ENCODE peak calls at places on chromosome 5, in five cellular contexts. B is endodermal cell, Q is A549, V is Caco-2, U is body of pancreas. W is an unnamed sample. For H3K4me1 and H3K9me3, the result is how much of the 10 kb centered on the place peaks cover.

GRCh38 chr5:1378096-1378495 is 33.2 kb upstream of the CLPTM1L start:
- DNase-seq in B (no peak), Q (no peak), V (no peak), U (no peak), W (peak)

GRCh38 chr5:123511290-123511647 is 708 bp upstream of the CSNK1G3 start:
- DNase-seq in B (no peak), Q (no peak), V (no peak), U (no peak), W (no peak)

GRCh38 chr5:88691945-88692868 is 190.8 kb downstream of the MEF2C start:
- DNase-seq in B (peak), Q (no peak), V (no peak), U (no peak), W (peak)

GRCh38 chr5:124194282-124194681 is 552.2 kb downstream of the ZNF608 start:
- DNase-seq in B (no peak), Q (no peak), V (no peak), U (no peak), W (no peak)

GRCh38 chr5:59620535-59621212 is 272.9 kb downstream of the PDE4D start:
- DNase-seq in B (no peak), Q (no peak), V (no peak), U (no peak), W (no peak)

GRCh38 chr5:83433891-83434290 is 37.7 kb upstream of the VCAN start:
- DNase-seq in B (no peak), Q (no peak), V (no peak), U (no peak), W (no peak)

GRCh38 chr5:62587737-62588136 is 9.1 kb downstream of the LRRC70 start:
- DNase-seq in B (no peak), Q (no peak), V (no peak), U (no peak), W (no peak)

GRCh38 chr5:111010783-111011182 is 60.7 kb upstream of the TSLP start:
- DNase-seq in B (no peak), Q (no peak), V (no peak), U (no peak), W (no peak)

GRCh38 chr5:175059687-175060194 is 335.4 kb downstream of the MSX2 start:
- DNase-seq in B (peak), Q (peak), V (no peak), U (peak), W (peak)

GRCh38 chr5:123512631-123513461 is 869 bp downstream of the CSNK1G3 start:
- DNase-seq in B (peak), Q (peak), V (peak), U (peak), W (peak)

GRCh38 chr5:158322620-158323019 is 463.7 kb upstream of the CLINT1 start:
- DNase-seq in B (no peak), Q (no peak), V (no peak), U (no peak), W (no peak)

GRCh38 chr5:42912184-42912766 is 100.6 kb upstream of the SELENOP start:
- DNase-seq in B (no peak), Q (peak), V (no peak), U (no peak), W (no peak)
- H3K4me3 ChIP-seq in B (no peak), Q (peak), V (no peak), U (no peak), W (no peak)

GRCh38 chr5:169521366-169521983 is 62.1 kb upstream of the SPDL1 start:
- DNase-seq in B (no peak), Q (no peak), V (no peak), U (peak), W (no peak)

DNA sequence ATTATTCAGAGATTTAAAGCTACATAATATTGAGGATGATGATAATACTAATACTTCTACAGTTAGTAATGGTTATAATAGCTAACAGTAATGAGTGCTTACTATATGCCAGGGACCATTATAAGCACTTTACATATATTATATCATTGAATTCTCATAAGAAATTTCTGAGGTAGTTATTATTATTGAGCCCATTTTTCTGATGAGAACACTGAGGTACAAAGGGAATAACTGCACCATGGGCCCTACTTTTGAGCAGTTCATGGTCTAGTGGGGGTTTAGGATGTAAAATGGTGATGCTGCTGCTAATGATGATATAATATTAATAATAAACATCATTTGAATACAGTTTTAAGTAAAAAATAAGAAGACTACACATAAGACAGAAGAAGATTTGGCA is 64.2 kb upstream of the SPDL1 start:
- DNase-seq in B (no peak), Q (no peak), V (no peak), U (no peak), W (no peak)
- H3K4me1 ChIP-seq in B (under half), Q (under half), V (under half), U (under half), W (under half)

GRCh38 chr5:141269195-141269594 is 24.0 kb downstream of the PCDHB15 start:
- DNase-seq in B (no peak), Q (no peak), V (no peak), U (no peak), W (no peak)

GRCh38 chr5:141272906-141273305 is 27.7 kb downstream of the PCDHB15 start:
- DNase-seq in B (peak), Q (peak), V (no peak), U (no peak), W (no peak)
- H3K9me3 ChIP-seq in B (half or more), Q (half or more), V (under half), U (under half), W (half or more)

GRCh38 chr5:132256783-132257130 is 739 bp upstream of the PDLIM4 start:
- DNase-seq in B (no peak), Q (no peak), V (peak), U (no peak), W (no peak)
- H3K4me3 ChIP-seq in B (peak), Q (no peak), V (no peak), U (no peak), W (no peak)

GRCh38 chr5:66898241-66899039 is 298.2 kb downstream of the CD180 start:
- DNase-seq in B (no peak), Q (no peak), V (no peak), U (no peak), W (no peak)

GRCh38 chr5:66892715-66893114 is 296.5 kb downstream of the MAST4 start:
- DNase-seq in B (no peak), Q (no peak), V (no peak), U (no peak), W (no peak)

GRCh38 chr5:66894480-66895240 is 298.5 kb downstream of the MAST4 start:
- DNase-seq in B (no peak), Q (no peak), V (no peak), U (no peak), W (peak)

GRCh38 chr5:66897355-66897754 is 299.2 kb downstream of the CD180 start:
- DNase-seq in B (no peak), Q (no peak), V (no peak), U (no peak), W (peak)

DNA sequence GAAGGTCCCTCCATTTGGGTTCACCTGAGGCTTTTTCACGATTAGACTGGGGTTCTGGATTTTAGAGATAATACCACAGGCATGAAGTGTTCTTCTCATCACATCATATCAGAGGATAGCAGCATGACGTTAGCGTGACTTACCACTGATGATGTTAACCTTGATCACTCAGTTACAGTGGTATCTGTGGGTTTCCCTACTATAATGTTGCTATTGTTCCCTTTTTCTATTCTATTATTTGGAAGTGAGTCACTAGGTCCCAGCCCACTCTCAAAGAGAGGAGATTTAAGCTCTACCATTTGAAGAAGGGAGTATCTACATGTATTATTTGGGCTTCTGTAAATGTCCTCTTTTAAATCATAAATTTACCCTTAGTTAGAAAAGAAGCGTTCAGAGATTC is 300.0 kb downstream of the MAST4 start:
- DNase-seq in B (no peak), Q (no peak), V (no peak), U (no peak), W (no peak)
- H3K4me1 ChIP-seq in B (under half), Q (under half), V (under half), U (under half), W (under half)